ENCODE peak calls at places on chromosomes 6 and 20, in seven cellular contexts. I is stomach, Z is astrocyte of the spinal cord, C is choroid plexus epithelial cell, D is nephron progenitor cell, X is fibroblast of the aortic adventitia, E is GM13977. B is an unnamed sample.

GRCh38 chr20:62666736-62667529 is 24.6 kb downstream of the SLCO4A1 start:
- DNase-seq in I (peak), Z (no peak), C (no peak), D (no peak), X (no peak), E (no peak), B (no peak)

GRCh38 chr6:159487636-159488035 is 205.4 kb downstream of the SOD2 start:
- DNase-seq in I (no peak), Z (peak), C (peak), D (no peak), X (no peak), E (no peak), B (no peak)

GRCh38 chr6:3037578-3038365 is 30.5 kb upstream of the RIPK1 start:
- DNase-seq in I (no peak), Z (no peak), C (no peak), D (no peak), X (no peak), E (no peak), B (no peak)

GRCh38 chr6:130362128-130362527 is 3.7 kb upstream of the TMEM200A start:
- DNase-seq in I (no peak), Z (no peak), C (no peak), D (peak), X (no peak), E (no peak), B (peak)

GRCh38 chr20:24572862-24573261 is 103.4 kb downstream of the SYNDIG1 start:
- DNase-seq in I (no peak), Z (no peak), C (no peak), D (no peak), X (no peak), E (no peak), B (no peak)

GRCh38 chr6:158706369-158706982 is 56.6 kb downstream of the SYTL3 start:
- DNase-seq in I (peak), Z (peak), C (peak), D (peak), X (peak), E (no peak), B (no peak)

GRCh38 chr6:156776470-156776840 is 723 bp upstream of the ARID1B start:
- DNase-seq in I (no peak), Z (peak), C (peak), D (no peak), X (peak), E (peak), B (peak)

GRCh38 chr20:22402550-22402949 is 181.8 kb downstream of the FOXA2 start:
- DNase-seq in I (no peak), Z (no peak), C (no peak), D (no peak), X (no peak), E (no peak), B (no peak)

GRCh38 chr20:4593149-4593525 is 128.6 kb upstream of the PRND start:
- DNase-seq in I (no peak), Z (no peak), C (no peak), D (no peak), X (no peak), E (no peak), B (no peak)

GRCh38 chr20:51668515-51668914 is 99.7 kb downstream of the ATP9A start:
- DNase-seq in I (no peak), Z (no peak), C (no peak), D (no peak), X (no peak), E (no peak), B (no peak)

GRCh38 chr6:43982084-43982625 is 145.1 kb downstream of the MRPL14 start:
- DNase-seq in I (peak), Z (no peak), C (no peak), D (no peak), X (no peak), E (no peak), B (no peak)

GRCh38 chr6:118746100-118746874 is 94.9 kb upstream of the CEP85L start:
- DNase-seq in I (no peak), Z (no peak), C (no peak), D (no peak), X (no peak), E (no peak), B (no peak)

GRCh38 chr6:103874575-103874974 is 985.1 kb downstream of the HACE1 start:
- DNase-seq in I (no peak), Z (no peak), C (no peak), D (no peak), X (no peak), E (no peak), B (no peak)

GRCh38 chr6:104218132-104218531 is 641.6 kb downstream of the HACE1 start:
- DNase-seq in I (no peak), Z (peak), C (peak), D (no peak), X (no peak), E (no peak), B (no peak)

GRCh38 chr6:53524455-53524815 is 20.5 kb downstream of the GCLC start:
- DNase-seq in I (no peak), Z (peak), C (peak), D (no peak), X (peak), E (no peak), B (no peak)

GRCh38 chr6:139080255-139080920 is 51.8 kb downstream of the ABRACL start:
- DNase-seq in I (no peak), Z (peak), C (no peak), D (no peak), X (no peak), E (no peak), B (no peak)

GRCh38 chr20:39849664-39850063 is 839.4 kb downstream of the MAFB start:
- DNase-seq in I (peak), Z (peak), C (peak), D (peak), X (peak), E (no peak), B (no peak)

GRCh38 chr6:50087231-50087954 is 37.7 kb upstream of the DEFB112 start:
- DNase-seq in I (no peak), Z (peak), C (peak), D (no peak), X (peak), E (no peak), B (no peak)

GRCh38 chr6:39753745-39754084 is 28.5 kb upstream of the KIF6 start:
- DNase-seq in I (no peak), Z (no peak), C (no peak), D (no peak), X (peak), E (no peak), B (no peak)

GRCh38 chr20:53124075-53124532 is 151.9 kb downstream of the TSHZ2 start:
- DNase-seq in I (no peak), Z (no peak), C (no peak), D (no peak), X (no peak), E (no peak), B (no peak)

GRCh38 chr6:143163621-143164020 is 102.9 kb downstream of the AIG1 start:
- DNase-seq in I (no peak), Z (no peak), C (no peak), D (no peak), X (no peak), E (no peak), B (no peak)

GRCh38 chr6:30100585-30101422 is 12.1 kb downstream of the TRIM31 start:
- DNase-seq in I (peak), Z (no peak), C (no peak), D (peak), X (no peak), E (no peak), B (peak)

GRCh38 chr6:30156262-30156599 is 4.8 kb downstream of the TRIM10 start:
- DNase-seq in I (no peak), Z (no peak), C (peak), D (no peak), X (peak), E (no peak), B (no peak)

GRCh38 chr6:44156494-44157151 is 2.0 kb upstream of the CAPN11 start:
- DNase-seq in I (peak), Z (no peak), C (no peak), D (no peak), X (no peak), E (no peak), B (no peak)

GRCh38 chr6:11798096-11798495 is 19.5 kb upstream of the ADTRP start:
- DNase-seq in I (no peak), Z (no peak), C (no peak), D (no peak), X (no peak), E (no peak), B (no peak)

GRCh38 chr6:43368517-43369160 is 808 bp downstream of the ZNF318 start:
- DNase-seq in I (peak), Z (peak), C (peak), D (peak), X (peak), E (peak), B (no peak)

GRCh38 chr6:169454204-169454871 is 200.7 kb upstream of the THBS2 start:
- DNase-seq in I (no peak), Z (peak), C (peak), D (no peak), X (peak), E (no peak), B (no peak)

GRCh38 chr6:45422541-45423110 is 44.9 kb upstream of the SUPT3H start:
- DNase-seq in I (peak), Z (no peak), C (peak), D (peak), X (peak), E (no peak), B (peak)

GRCh38 chr6:102215425-102215824 is 821.9 kb downstream of the GRIK2 start:
- DNase-seq in I (no peak), Z (no peak), C (no peak), D (no peak), X (no peak), E (no peak), B (no peak)

GRCh38 chr6:102216232-102216631 is 822.7 kb downstream of the GRIK2 start:
- DNase-seq in I (no peak), Z (no peak), C (no peak), D (no peak), X (no peak), E (no peak), B (no peak)
- TF ChIP-seq CTCF in I (no peak), Z (no peak), C (no peak), D (no peak), X (no peak), E (no peak), B (no peak)

GRCh38 chr6:33672808-33673207 is 38.7 kb downstream of the UQCC2 start:
- DNase-seq in I (no peak), Z (peak), C (peak), D (peak), X (peak), E (peak), B (no peak)
- TF ChIP-seq CTCF in I (no peak), Z (peak), C (peak), D (no peak), X (peak), E (peak), B (no peak)

DNA sequence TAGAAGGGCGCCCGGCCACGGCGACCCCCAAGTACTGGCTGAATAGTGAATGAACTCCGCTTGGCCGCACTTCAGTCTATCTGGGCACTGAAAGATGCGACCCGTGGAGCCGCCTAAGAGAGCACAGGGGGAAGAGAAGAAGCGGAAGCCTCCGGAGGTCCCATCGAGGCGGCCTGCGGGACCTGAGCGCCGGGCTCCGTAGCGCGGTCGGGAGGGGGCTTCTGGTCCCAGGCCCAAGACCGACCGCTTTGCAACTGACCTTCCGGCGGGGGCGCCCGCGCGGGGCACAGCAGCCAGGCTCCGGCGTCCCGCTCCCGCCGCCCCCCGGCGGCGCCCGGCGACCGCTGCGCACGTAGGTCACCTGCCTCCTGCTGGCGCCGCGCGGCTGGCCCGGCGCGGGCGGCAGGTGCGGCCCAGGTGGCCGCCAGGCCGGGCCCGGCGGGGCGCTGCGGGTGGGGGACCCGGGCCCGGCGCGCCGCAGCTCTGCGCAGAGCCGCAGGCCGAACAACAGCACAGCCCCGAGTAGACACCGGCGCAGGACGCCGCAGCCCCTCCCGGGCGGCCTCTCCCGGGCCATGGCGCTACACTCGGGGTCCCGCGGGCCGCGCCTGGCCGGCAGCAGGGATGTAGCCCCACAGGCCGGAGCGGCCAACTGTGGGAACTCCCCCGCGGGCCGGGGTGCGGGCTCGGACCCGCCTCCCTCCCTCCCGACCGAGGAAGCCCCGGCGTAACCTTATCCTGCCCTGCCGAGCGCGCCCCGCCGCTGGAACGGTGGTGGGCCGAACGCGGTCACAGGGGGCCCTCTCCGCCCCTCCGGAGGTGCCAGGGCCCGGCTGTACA is at the start of gene METTL24:
- DNase-seq in I (peak), Z (no peak), C (no peak), D (peak), X (no peak), E (peak), B (peak)
- TF ChIP-seq CTCF in I (no peak), Z (no peak), C (no peak), D (no peak), X (no peak), E (peak), B (no peak)

DNA sequence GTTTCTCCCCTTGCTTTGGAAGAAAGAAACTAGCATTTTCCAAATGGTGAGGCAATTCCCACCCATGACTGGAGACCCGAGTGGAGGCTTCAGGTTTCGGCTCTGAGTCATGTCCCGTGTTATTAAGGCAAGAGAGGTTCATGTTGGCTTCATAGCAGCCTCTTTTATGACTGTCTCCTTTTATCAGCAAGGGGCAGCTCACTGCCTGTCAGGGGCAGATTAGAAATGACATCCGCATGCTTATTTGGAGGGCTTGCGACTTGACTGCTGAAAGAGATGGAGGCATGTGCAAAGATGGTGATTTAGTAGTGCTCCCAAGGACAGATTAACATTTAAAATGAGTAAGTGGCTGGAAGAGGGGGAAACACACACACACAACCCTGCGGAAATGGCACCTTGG is 52.2 kb upstream of the VSTM2L start:
- DNase-seq in I (no peak), Z (peak), C (peak), D (no peak), X (no peak), E (no peak), B (no peak)
- TF ChIP-seq CTCF in I (no peak), Z (no peak), C (no peak), D (no peak), X (no peak), E (no peak), B (no peak)

DNA sequence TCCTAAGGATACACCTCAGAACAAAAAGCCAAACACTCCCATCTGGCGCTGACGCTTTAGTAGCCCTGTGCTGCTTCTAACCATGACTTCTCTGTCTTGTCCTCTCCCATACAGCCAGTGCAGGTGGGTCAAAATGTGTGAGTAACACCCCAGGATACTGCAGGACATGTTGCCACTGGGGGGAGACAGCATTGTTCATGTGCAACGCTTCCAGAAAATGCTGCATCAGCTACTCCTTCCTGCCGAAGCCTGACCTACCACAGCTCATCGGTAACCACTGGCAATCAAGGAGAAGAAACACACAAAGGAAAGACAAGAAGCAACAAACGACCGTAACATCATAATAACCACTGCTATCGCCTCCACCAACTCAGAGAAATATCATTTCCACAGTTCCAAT is 1.4 kb downstream of the DEFB132 start:
- DNase-seq in I (no peak), Z (peak), C (peak), D (no peak), X (peak), E (no peak), B (peak)
- TF ChIP-seq CTCF in I (no peak), Z (peak), C (peak), D (no peak), X (peak), E (peak), B (no peak)

GRCh38 chr20:25571240-25571639 is 14.1 kb downstream of the NINL start:
- DNase-seq in I (peak), Z (no peak), C (no peak), D (no peak), X (no peak), E (no peak), B (no peak)

GRCh38 chr20:25571817-25572216 is 13.5 kb downstream of the NINL start:
- DNase-seq in I (no peak), Z (no peak), C (no peak), D (no peak), X (no peak), E (no peak), B (no peak)

GRCh38 chr20:25573288-25574251 is 11.8 kb downstream of the NINL start:
- DNase-seq in I (no peak), Z (peak), C (peak), D (no peak), X (peak), E (no peak), B (no peak)

GRCh38 chr20:25576783-25577530 is 8.4 kb downstream of the NINL start:
- DNase-seq in I (no peak), Z (no peak), C (no peak), D (no peak), X (no peak), E (no peak), B (no peak)

GRCh38 chr20:25574411-25574810 is 10.9 kb downstream of the NINL start:
- DNase-seq in I (no peak), Z (peak), C (peak), D (no peak), X (peak), E (no peak), B (no peak)
- TF ChIP-seq CTCF in I (no peak), Z (peak), C (peak), D (no peak), X (peak), E (no peak), B (no peak)

GRCh38 chr6:70666726-70667125 is 957 bp upstream of the SMAP1 start:
- DNase-seq in I (no peak), Z (no peak), C (no peak), D (no peak), X (no peak), E (no peak), B (no peak)

GRCh38 chr6:70668499-70668812 is 773 bp downstream of the SMAP1 start:
- DNase-seq in I (no peak), Z (no peak), C (no peak), D (no peak), X (peak), E (no peak), B (peak)

GRCh38 chr6:70669133-70669532 is 1.4 kb downstream of the SMAP1 start:
- DNase-seq in I (no peak), Z (peak), C (peak), D (no peak), X (peak), E (peak), B (no peak)

GRCh38 chr6:70667256-70667710 is 400 bp upstream of the SMAP1 start:
- DNase-seq in I (no peak), Z (no peak), C (no peak), D (no peak), X (no peak), E (no peak), B (no peak)

GRCh38 chr6:70667711-70668498 is at the start of gene SMAP1:
- DNase-seq in I (peak), Z (peak), C (peak), D (peak), X (peak), E (peak), B (peak)
- TF ChIP-seq CTCF in I (no peak), Z (no peak), C (no peak), D (peak), X (no peak), E (no peak), B (no peak)

B was measured in activated CD8-positive, alpha-beta T cell treated with anti-CD3 and anti-CD28 coated beads for 36 hours.